ENCODE peak calls at places on chromosomes 16 and 17, in seven cellular contexts. H is stomach, S is cardiac muscle cell, U is A549, X is aorta, W is fibroblast of lung, Q is uterus. M is an unnamed sample.

GRCh38 chr16:46730801-46731690 is 17.1 kb downstream of the MYLK3 start:
- DNase-seq in Q (no peak), W (no peak), H (peak), U (no peak), S (no peak), X (no peak), M (no peak)

GRCh38 chr17:31320231-31320630 is 1.2 kb downstream of the EVI2A start:
- DNase-seq in S (no peak), Q (no peak), U (no peak), H (no peak), X (no peak), W (no peak), M (no peak)

GRCh38 chr17:4969551-4970231 is 2.1 kb upstream of the SPAG7 start:
- DNase-seq in X (no peak), Q (no peak), U (no peak), H (no peak), W (peak), S (peak), M (no peak)

GRCh38 chr17:80322864-80323263 is 62.2 kb downstream of the RNF213 start:
- DNase-seq in S (no peak), X (no peak), W (no peak), U (no peak), H (no peak), Q (no peak), M (no peak)

GRCh38 chr16:75931043-75931442 is 204.8 kb upstream of the CPHXL start:
- DNase-seq in Q (no peak), X (no peak), S (no peak), W (peak), H (no peak), U (no peak), M (no peak)

GRCh38 chr17:70314096-70314495 is 144.8 kb downstream of the KCNJ2 start:
- DNase-seq in Q (no peak), W (peak), X (no peak), S (no peak), U (no peak), H (no peak), M (no peak)

GRCh38 chr16:57720142-57720575 is 15.4 kb upstream of the KATNB1 start:
- DNase-seq in X (peak), H (peak), Q (no peak), U (peak), W (peak), S (peak), M (peak)

GRCh38 chr17:78817123-78817522 is 23.5 kb downstream of the USP36 start:
- DNase-seq in H (no peak), X (no peak), S (no peak), Q (no peak), U (no peak), W (no peak), M (no peak)

GRCh38 chr16:70395345-70395901 is 43.5 kb downstream of the ST3GAL2 start:
- DNase-seq in H (peak), U (peak), Q (no peak), S (peak), W (peak), X (peak), M (no peak)

GRCh38 chr17:48261297-48261880 is 153.8 kb downstream of the SNX11 start:
- DNase-seq in H (no peak), U (peak), S (peak), X (no peak), W (no peak), Q (no peak), M (no peak)

GRCh38 chr16:87845807-87846619 is 23.3 kb downstream of the SLC7A5 start:
- DNase-seq in X (no peak), Q (no peak), S (no peak), H (no peak), W (no peak), U (no peak), M (no peak)

GRCh38 chr17:63760771-63761539 is 12.4 kb downstream of the CCDC47 start:
- DNase-seq in Q (no peak), S (no peak), H (no peak), W (peak), U (no peak), X (no peak), M (no peak)

GRCh38 chr17:40349477-40350409 is 14.8 kb downstream of the GJD3 start:
- DNase-seq in W (peak), U (no peak), H (peak), Q (no peak), X (no peak), S (no peak), M (no peak)

GRCh38 chr17:48068491-48068961 is 20.4 kb downstream of the NFE2L1 start:
- DNase-seq in X (no peak), S (no peak), U (peak), W (peak), H (no peak), Q (no peak), M (no peak)

GRCh38 chr17:80453980-80454556 is 22.3 kb downstream of the NPTX1 start:
- DNase-seq in Q (no peak), U (peak), S (no peak), W (no peak), H (no peak), X (no peak), M (no peak)

GRCh38 chr17:50219939-50220465 is 18.6 kb upstream of the COL1A1 start:
- DNase-seq in Q (no peak), H (no peak), W (peak), S (peak), X (no peak), U (no peak), M (no peak)

GRCh38 chr16:49834496-49835009 is 21.4 kb downstream of the ZNF423 start:
- DNase-seq in H (no peak), X (peak), Q (peak), S (peak), W (no peak), U (no peak), M (peak)

GRCh38 chr16:29738514-29738913 is 7.3 kb downstream of the C16orf54 start:
- DNase-seq in U (no peak), Q (no peak), X (no peak), W (no peak), S (no peak), H (no peak), M (no peak)
- H3K27ac ChIP-seq in U (no peak), Q (no peak), X (no peak), W (no peak), S (no peak), H (no peak), M (no peak)

DNA sequence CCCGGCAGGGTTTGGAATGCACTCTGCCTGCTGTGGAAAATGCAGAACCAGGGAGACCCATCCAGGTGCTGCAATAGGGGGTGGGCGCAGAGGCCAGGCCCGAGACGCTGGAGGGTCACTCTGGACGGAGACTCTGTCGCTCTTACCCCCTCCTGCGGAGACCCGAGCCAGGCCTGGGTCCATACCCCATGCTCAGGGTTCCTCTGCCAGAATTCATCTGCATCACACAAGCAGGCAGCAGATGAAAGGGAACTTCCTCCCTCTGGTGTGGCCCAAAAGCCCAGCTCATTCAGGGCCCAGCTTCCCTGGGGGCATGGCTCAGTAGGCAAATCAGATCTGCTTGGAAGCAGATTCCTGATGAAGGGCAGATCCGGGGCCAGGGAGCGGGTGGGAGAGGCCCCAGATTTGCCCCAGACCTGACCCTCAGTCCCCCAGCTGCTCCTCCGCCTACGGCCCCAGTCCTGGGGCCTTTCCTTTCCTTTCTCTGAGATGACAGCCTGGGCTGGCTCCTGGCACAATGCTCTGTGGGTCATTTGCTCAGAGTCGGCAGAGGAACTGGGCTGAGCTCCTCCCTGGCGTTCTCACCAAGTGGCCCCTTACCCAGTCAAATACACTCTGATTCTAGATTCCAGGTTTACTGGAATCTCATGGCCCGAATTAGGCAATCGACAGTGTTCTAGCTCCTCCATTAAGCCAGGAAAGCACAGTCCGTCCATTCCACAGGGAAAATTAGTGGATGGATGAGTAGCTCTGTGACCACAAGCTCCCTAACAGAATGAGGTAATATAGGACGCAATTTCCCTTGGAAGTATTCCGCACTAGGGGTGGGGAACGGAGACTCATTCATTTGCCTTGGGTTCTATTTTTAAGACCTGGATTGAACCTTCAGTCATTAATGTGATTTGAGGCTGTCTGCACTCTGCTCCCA is 19.1 kb upstream of the RASD1 start:
- DNase-seq in Q (no peak), H (no peak), X (peak), W (peak), S (no peak), U (no peak), M (no peak)
- H3K27ac ChIP-seq in Q (no peak), H (no peak), X (no peak), W (no peak), S (peak), U (no peak), M (no peak)

GRCh38 chr17:7544911-7545310 is 3.9 kb upstream of the TNFSF12 start:
- DNase-seq in Q (no peak), U (no peak), X (peak), S (no peak), W (no peak), H (no peak), M (no peak)
- H3K27ac ChIP-seq in Q (no peak), U (no peak), X (no peak), S (no peak), W (no peak), H (no peak), M (no peak)

GRCh38 chr17:56985371-56986162 is 7.6 kb downstream of the SCPEP1 start:
- DNase-seq in U (no peak), S (no peak), H (no peak), Q (no peak), W (no peak), X (no peak), M (no peak)

GRCh38 chr17:56983380-56983779 is 5.4 kb downstream of the SCPEP1 start:
- DNase-seq in U (no peak), W (no peak), X (no peak), Q (no peak), H (no peak), S (no peak), M (no peak)

GRCh38 chr17:56992364-56992763 is 14.4 kb downstream of the SCPEP1 start:
- DNase-seq in S (no peak), Q (no peak), X (no peak), W (no peak), H (no peak), U (no peak), M (no peak)

GRCh38 chr17:56988901-56989572 is 11.1 kb downstream of the SCPEP1 start:
- DNase-seq in W (no peak), U (no peak), S (no peak), H (no peak), X (no peak), Q (no peak), M (no peak)

GRCh38 chr17:56987283-56987834 is 9.4 kb downstream of the SCPEP1 start:
- DNase-seq in W (no peak), S (no peak), X (no peak), Q (no peak), U (no peak), H (no peak), M (no peak)
- H3K27ac ChIP-seq in W (no peak), S (no peak), X (no peak), Q (no peak), U (no peak), H (no peak), M (no peak)

DNA sequence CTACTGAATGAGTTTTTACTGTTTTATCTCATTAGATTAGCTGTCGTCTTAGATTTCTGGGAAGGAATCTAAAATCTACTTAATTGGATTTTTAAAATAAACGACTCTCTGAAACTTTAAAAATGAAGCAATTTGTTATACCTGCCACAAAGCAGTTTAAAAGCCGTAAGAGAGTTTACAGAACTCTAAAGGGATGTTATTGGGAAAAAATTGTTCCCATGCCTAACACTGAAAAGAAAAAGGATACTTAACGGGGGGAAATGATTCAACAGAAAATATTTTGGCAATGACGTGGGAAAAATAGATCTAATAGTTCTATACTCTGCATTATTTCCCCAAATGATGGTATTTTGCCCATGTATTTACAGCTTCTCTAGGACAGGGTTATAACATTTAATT is 27.0 kb downstream of the ARHGAP17 start:
- DNase-seq in S (no peak), H (no peak), Q (no peak), W (peak), X (no peak), U (no peak), M (no peak)
- H3K27ac ChIP-seq in S (peak), H (no peak), Q (peak), W (peak), X (no peak), U (peak), M (peak)

DNA sequence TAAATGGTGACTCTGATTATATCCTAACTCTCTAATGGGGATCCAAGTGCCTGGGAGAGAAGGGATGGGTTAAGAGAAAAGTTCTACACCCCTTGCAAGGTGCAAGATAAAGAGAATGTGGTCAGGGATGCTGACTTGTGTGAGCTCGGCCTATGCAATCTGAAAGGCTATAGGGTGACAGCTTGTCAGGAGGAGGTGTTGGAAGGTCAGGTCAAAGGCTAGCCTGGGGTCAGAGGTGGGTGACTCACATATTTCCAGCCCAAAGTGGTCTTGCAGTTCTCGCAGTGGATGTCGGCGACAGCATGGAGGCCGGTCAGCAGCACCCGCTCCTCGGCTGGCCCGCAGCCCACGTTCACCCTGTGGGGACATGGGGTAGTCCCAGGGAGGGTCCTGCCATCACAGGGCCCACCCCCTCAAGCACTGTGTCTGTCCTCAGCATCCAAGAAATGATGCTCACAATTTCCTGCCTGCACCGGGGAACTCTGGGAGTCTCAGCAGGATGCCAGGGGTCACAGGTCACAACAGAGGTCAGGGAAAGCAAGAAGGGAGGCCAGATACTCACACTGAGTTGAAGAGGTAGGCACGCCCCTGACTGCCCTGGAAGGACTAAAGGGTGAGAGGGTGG is 1.4 kb downstream of the YPEL3 start:
- DNase-seq in Q (no peak), S (no peak), X (no peak), H (no peak), U (no peak), W (no peak), M (no peak)
- H3K27ac ChIP-seq in Q (peak), S (no peak), X (peak), H (peak), U (no peak), W (no peak), M (peak)

DNA sequence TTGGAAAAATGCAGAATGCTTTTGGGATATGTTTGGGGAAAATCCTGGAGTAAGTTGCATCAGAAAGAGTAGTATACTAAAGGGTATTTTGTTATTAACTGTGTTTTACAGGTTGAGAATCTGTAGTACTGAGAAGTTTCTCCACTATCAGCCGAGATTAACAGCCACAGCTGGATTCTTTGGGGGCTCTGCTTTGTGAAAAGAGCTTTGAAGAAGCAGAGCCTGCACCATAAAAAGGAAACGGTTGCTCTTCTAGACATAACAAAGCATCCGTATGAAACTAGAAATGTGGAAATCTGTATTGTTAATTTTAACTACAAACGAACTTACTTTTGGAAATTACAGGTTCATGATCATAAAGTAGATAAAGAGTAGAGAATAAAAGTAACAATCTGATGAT is 5.3 kb downstream of the NLK start:
- DNase-seq in W (no peak), U (no peak), Q (no peak), X (no peak), S (no peak), H (no peak), M (no peak)
- H3K27ac ChIP-seq in W (no peak), U (no peak), Q (no peak), X (no peak), S (peak), H (no peak), M (no peak)

GRCh38 chr17:43396491-43397060 is 2.2 kb upstream of the ARL4D start:
- DNase-seq in Q (no peak), S (no peak), U (no peak), X (peak), H (no peak), W (no peak), M (no peak)

GRCh38 chr17:43399839-43400328 is 1.1 kb downstream of the ARL4D start:
- DNase-seq in H (no peak), W (no peak), S (no peak), U (no peak), X (peak), Q (no peak), M (no peak)

GRCh38 chr17:43402078-43402477 is 3.3 kb downstream of the ARL4D start:
- DNase-seq in U (no peak), H (no peak), S (no peak), W (no peak), Q (no peak), X (peak), M (peak)

GRCh38 chr17:43401293-43401692 is 2.5 kb downstream of the ARL4D start:
- DNase-seq in U (peak), S (no peak), H (peak), W (peak), Q (no peak), X (peak), M (no peak)

DNA sequence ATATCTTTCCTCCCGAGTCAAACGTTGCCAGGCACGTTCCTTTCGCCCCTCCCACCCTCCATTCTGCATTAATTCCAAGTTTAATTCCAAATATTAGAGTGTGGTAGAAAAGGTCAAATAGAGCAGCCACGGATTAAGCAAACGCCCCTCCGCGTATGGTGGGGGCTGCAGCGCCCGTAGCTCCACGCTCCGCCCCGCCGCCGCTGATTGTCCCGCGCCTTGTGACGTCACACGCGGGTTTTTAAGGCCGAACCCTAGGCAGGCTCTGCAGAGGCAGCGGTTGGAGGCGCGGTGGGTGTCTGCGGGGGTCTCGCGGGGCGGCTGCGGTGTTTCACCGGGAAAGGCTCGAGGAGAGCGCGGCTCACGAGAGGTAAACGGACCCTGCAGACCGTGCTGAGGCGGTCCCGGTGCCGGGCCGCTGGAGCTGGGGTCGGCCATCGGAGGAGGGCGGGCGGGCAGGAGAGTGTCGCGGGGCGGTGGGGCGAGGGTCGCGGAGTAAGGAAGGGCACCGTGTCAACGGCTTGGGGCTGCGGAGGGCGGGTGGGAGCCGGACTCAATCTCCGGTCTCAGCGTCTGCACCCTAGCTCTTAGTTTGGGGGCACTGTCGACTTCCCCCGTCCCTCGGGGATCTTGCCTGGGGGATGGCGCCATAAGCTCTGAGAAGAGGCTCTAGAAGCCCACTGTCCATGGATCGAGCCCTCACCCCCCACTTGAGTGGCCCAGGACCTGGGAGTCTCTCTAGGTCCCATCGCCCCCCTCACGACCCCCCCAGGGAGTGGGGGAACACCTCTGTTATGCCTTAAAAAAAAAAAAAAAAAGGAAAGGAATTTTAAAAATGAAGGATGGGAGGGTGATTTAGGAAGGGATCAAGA is at the start of gene ARL4D:
- DNase-seq in Q (peak), X (peak), S (peak), H (peak), W (peak), U (peak), M (peak)
- H3K27ac ChIP-seq in Q (peak), X (peak), S (peak), H (peak), W (peak), U (peak), M (peak)